ENCODE peak calls at places on chromosomes 2 and 18, in six cellular contexts. K is K562, P is H1, S is HepG2, Q is GM12878, J is GM12891. L is an unnamed sample.

GRCh38 chr2:126894082-126894481 is 4.6 kb upstream of the TEX51 start:
- DNase-seq in Q (no peak), S (no peak), J (no peak), P (no peak), K (no peak), L (no peak)

GRCh38 chr2:20578895-20579825 is 71.7 kb downstream of the HS1BP3 start:
- DNase-seq in Q (peak; percentile 74), K (peak; percentile 87), P (peak; percentile 68), S (peak; percentile 100), J (no peak), L (peak; percentile 52)

GRCh38 chr18:48790226-48790863 is 160.4 kb downstream of the SMAD7 start:
- DNase-seq in S (no peak), P (no peak), K (no peak), J (no peak), Q (no peak), L (no peak)

GRCh38 chr18:47109720-47110119 is 40.6 kb downstream of the HDHD2 start:
- DNase-seq in P (no peak), S (no peak), Q (no peak), J (no peak), K (no peak), L (no peak)

GRCh38 chr2:150404147-150404546 is 83.3 kb downstream of the RND3 start:
- DNase-seq in Q (no peak), K (no peak), S (no peak), J (no peak), P (no peak), L (no peak)

GRCh38 chr2:215747244-215747620 is 266.1 kb downstream of the MREG start:
- DNase-seq in K (no peak), P (no peak), S (peak; percentile 26), Q (no peak), J (no peak), L (no peak)

GRCh38 chr2:180728928-180729559 is 251.4 kb upstream of the UBE2E3 start:
- DNase-seq in Q (no peak), S (no peak), J (no peak), P (no peak), K (no peak), L (no peak)

GRCh38 chr2:208072250-208072892 is 47.0 kb upstream of the PLEKHM3 start:
- DNase-seq in J (peak; percentile 45), Q (peak; percentile 19), P (peak; percentile 33), K (peak; percentile 41), S (peak; percentile 63), L (peak; percentile 20)

GRCh38 chr2:29455202-29455885 is 340.1 kb downstream of the CLIP4 start:
- DNase-seq in P (no peak), S (no peak), K (no peak), Q (no peak), J (no peak), L (no peak)

GRCh38 chr2:174076948-174077347 is 111.8 kb upstream of the SP3 start:
- DNase-seq in S (no peak), P (no peak), K (no peak), J (no peak), Q (no peak), L (no peak)

GRCh38 chr2:156340818-156341481 is 8.4 kb upstream of the NR4A2 start:
- DNase-seq in S (no peak), K (no peak), Q (no peak), J (no peak), P (no peak), L (no peak)

GRCh38 chr2:192628017-192628416 is 433.3 kb upstream of the TMEFF2 start:
- DNase-seq in K (no peak), S (no peak), J (no peak), P (no peak), Q (no peak), L (no peak)

GRCh38 chr2:1140389-1141003 is 189.8 kb downstream of the SNTG2 start:
- DNase-seq in P (peak; percentile 51), S (peak; percentile 24), K (peak; percentile 85), Q (no peak), J (peak; percentile 34), L (no peak)

GRCh38 chr18:46393230-46393629 is 263.8 kb downstream of the LOXHD1 start:
- DNase-seq in P (no peak), K (peak; percentile 37), J (no peak), S (no peak), Q (no peak), L (no peak)

GRCh38 chr2:63122921-63123320 is 72.3 kb downstream of the OTX1 start:
- DNase-seq in J (no peak), K (no peak), S (no peak), Q (no peak), P (no peak), L (no peak)

GRCh38 chr2:55309441-55309840 is 40.4 kb upstream of the MTIF2 start:
- DNase-seq in Q (no peak), S (no peak), P (no peak), J (no peak), K (no peak), L (no peak)

GRCh38 chr2:65388051-65388531 is 44.3 kb downstream of the SPRED2 start:
- DNase-seq in P (no peak), J (peak; percentile 40), Q (peak; percentile 77), S (no peak), K (no peak), L (no peak)

GRCh38 chr2:197647961-197648690 is 27.3 kb downstream of the RFTN2 start:
- DNase-seq in S (no peak), K (no peak), J (no peak), Q (no peak), P (no peak), L (no peak)

GRCh38 chr18:59621027-59621426 is 76.2 kb downstream of the CCBE1 start:
- DNase-seq in Q (no peak), K (no peak), S (no peak), P (no peak), J (no peak), L (no peak)

GRCh38 chr2:23536326-23536725 is 151.3 kb downstream of the KLHL29 start:
- DNase-seq in K (no peak), Q (no peak), P (no peak), J (no peak), S (no peak), L (no peak)

GRCh38 chr2:147355706-147356105 is 489.1 kb upstream of the ACVR2A start:
- DNase-seq in Q (no peak), P (no peak), J (no peak), S (peak; percentile 27), K (no peak), L (no peak)

GRCh38 chr2:216319771-216320170 is 52.5 kb downstream of the MARCHF4 start:
- DNase-seq in S (no peak), K (no peak), Q (no peak), P (no peak), J (no peak), L (no peak)

GRCh38 chr18:77234504-77235365 is 14.9 kb upstream of the GALR1 start:
- DNase-seq in K (no peak), S (no peak), J (no peak), P (no peak), Q (no peak), L (no peak)

GRCh38 chr2:64730551-64731305 is 77.0 kb upstream of the SERTAD2 start:
- DNase-seq in K (no peak), P (no peak), Q (peak; percentile 69), S (peak; percentile 94), J (no peak), L (no peak)

GRCh38 chr2:219552382-219553167 is 8.7 kb downstream of the TMEM198 start:
- DNase-seq in P (no peak), J (peak; percentile 87), S (peak; percentile 79), K (peak; percentile 84), Q (no peak), L (peak; percentile 84)

GRCh38 chr18:48160622-48161021 is 230.2 kb upstream of the SMAD2 start:
- DNase-seq in J (no peak), Q (no peak), S (no peak), P (no peak), K (no peak), L (no peak)

GRCh38 chr2:169573160-169573973 is at the start of gene FASTKD1:
- DNase-seq in S (peak; percentile 95), P (peak; percentile 68), J (peak; percentile 62), K (peak; percentile 83), Q (peak; percentile 79), L (peak; percentile 58)
- TF ChIP-seq POLR2AphosphoS5 in S (peak; percentile 80), P (peak; percentile 62), J (peak; percentile 65), K (peak; percentile 79), Q (peak; percentile 59), L (peak; percentile 70)

DNA sequence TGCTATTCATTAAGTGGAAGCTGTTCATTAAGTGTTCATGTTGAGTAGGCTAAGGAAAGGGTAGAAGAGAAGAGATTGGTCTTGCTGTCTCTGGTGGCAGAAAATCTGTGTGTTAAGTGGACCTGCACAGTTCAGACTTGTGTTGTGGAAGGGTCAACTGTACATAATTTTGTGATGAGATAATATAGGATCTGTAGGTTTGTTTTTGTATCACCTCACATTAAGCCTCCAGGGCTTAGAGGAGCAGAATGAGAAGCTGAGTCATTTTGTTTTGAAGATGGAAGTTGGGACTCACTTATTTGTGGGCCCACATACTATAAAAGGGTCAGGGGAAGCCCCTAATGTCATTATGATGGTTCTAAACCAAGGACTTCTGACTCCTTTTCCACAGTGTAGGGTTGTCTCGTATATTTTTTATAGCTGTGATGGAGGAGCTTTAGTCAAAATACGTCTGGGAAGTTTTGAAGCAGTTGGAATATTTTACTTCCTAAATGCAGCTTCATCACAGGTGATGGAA is 18.2 kb downstream of the PMS1 start:
- DNase-seq in S (no peak), Q (no peak), J (no peak), P (no peak), K (no peak), L (no peak)
- TF ChIP-seq TAF1 in S (no peak), Q (no peak), J (no peak), P (no peak), K (no peak), L (no peak)

GRCh38 chr2:144348846-144349245 is 171.1 kb downstream of the ZEB2 start:
- DNase-seq in K (no peak), P (no peak), Q (no peak), S (no peak), J (no peak), L (no peak)

GRCh38 chr2:144351687-144352086 is 168.2 kb downstream of the ZEB2 start:
- DNase-seq in K (no peak), P (no peak), S (no peak), J (no peak), Q (no peak), L (no peak)

GRCh38 chr2:144346229-144346628 is 173.7 kb downstream of the ZEB2 start:
- DNase-seq in J (no peak), S (no peak), P (no peak), K (no peak), Q (no peak), L (no peak)

GRCh38 chr2:144350151-144350802 is 169.6 kb downstream of the ZEB2 start:
- DNase-seq in J (no peak), K (peak; percentile 37), Q (no peak), S (no peak), P (peak; percentile 79), L (no peak)

DNA sequence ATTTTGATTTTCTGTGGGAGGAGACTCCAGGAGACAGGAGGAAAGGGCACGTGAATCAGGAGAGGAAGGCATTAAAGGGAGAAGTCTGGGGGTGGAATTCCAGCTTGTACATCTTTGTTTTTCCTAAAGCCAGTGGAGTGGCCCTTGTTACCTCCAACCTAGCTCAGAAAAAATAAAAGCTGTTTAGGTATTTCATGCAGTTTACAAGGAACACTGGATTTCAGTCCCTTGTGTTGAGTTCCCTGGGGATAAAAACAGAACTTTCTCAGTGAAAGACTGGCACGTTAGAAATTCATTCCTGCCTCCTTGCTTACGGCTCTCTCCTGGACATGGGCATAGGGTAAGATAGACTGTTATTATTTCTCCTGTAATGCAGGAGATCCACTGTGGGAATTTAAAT is 170.2 kb downstream of the ZEB2 start:
- DNase-seq in S (peak; percentile 10), J (no peak), K (no peak), Q (no peak), P (no peak), L (no peak)
- TF ChIP-seq POLR2A in S (no peak), J (no peak), K (no peak), Q (no peak), P (no peak), L (no peak)

GRCh38 chr18:23321996-23322395 is 131.1 kb upstream of the RIOK3 start:
- DNase-seq in S (no peak), K (no peak), P (no peak), J (no peak), Q (no peak), L (no peak)
- TF ChIP-seq POLR2AphosphoS5 in S (no peak), K (no peak), P (no peak), J (no peak), Q (no peak), L (no peak)

L was measured in GM12892.